ENCODE peak calls at places on chromosomes 11 and 22, in seven cellular contexts. M is K562, Y is HCT116, V is H1, E is SK-N-SH, R is HepG2, X is GM12878. J is an unnamed sample.

GRCh38 chr22:19915287-19915954 is 26.2 kb upstream of the COMT start:
- DNase-seq in E (no peak), R (no peak), V (no peak), Y (no peak), X (no peak), M (no peak), J (no peak)

GRCh38 chr11:46391578-46392420 is at the start of gene CHRM4:
- DNase-seq in V (no peak), R (peak; percentile 24), Y (no peak), E (peak; percentile 94), X (no peak), M (peak; percentile 90), J (peak; percentile 74)

GRCh38 chr11:130103296-130103814 is 33.7 kb downstream of the APLP2 start:
- DNase-seq in E (peak; percentile 35), R (no peak), X (no peak), Y (no peak), V (no peak), M (peak; percentile 35), J (no peak)

GRCh38 chr22:31926969-31927368 is 17.4 kb upstream of the YWHAH start:
- DNase-seq in R (no peak), V (no peak), Y (no peak), E (peak; percentile 81), X (no peak), M (no peak), J (peak; percentile 35)

GRCh38 chr11:122173587-122173986 is 57.6 kb upstream of the BLID start:
- DNase-seq in X (no peak), Y (no peak), E (no peak), M (no peak), R (no peak), V (no peak), J (no peak)

GRCh38 chr11:19868281-19868821 is 155.7 kb downstream of the NAV2 start:
- DNase-seq in V (no peak), M (no peak), R (no peak), Y (no peak), X (no peak), E (peak; percentile 31), J (no peak)

GRCh38 chr11:65041206-65042035 is at the start of gene SAC3D1:
- DNase-seq in R (no peak), V (no peak), X (no peak), Y (peak; percentile 19), E (peak; percentile 89), M (peak; percentile 71), J (peak; percentile 82)

GRCh38 chr11:112485280-112485679 is 224.6 kb upstream of the PLET1 start:
- DNase-seq in R (no peak), E (no peak), V (no peak), X (no peak), Y (no peak), M (no peak), J (no peak)

GRCh38 chr11:17790453-17790852 is 55.9 kb downstream of the KCNC1 start:
- DNase-seq in M (no peak), X (no peak), R (no peak), Y (no peak), E (no peak), V (no peak), J (no peak)

GRCh38 chr11:92107331-92107730 is 117.3 kb upstream of the FAT3 start:
- DNase-seq in E (no peak), X (no peak), M (no peak), V (no peak), Y (no peak), R (no peak), J (no peak)

GRCh38 chr11:42996742-42997307 is 315.0 kb upstream of the API5 start:
- DNase-seq in Y (no peak), E (no peak), M (no peak), R (no peak), X (no peak), V (no peak), J (no peak)

GRCh38 chr11:28842716-28843115 is 734.5 kb downstream of the METTL15 start:
- DNase-seq in M (no peak), Y (no peak), V (no peak), R (no peak), E (no peak), X (no peak), J (no peak)

GRCh38 chr11:35364101-35364780 is 55.1 kb downstream of the SLC1A2 start:
- DNase-seq in V (no peak), E (no peak), X (no peak), M (no peak), R (no peak), Y (peak; percentile 29), J (no peak)

GRCh38 chr22:45743687-45744086 is 72.1 kb downstream of the ATXN10 start:
- DNase-seq in M (no peak), Y (no peak), E (no peak), R (peak; percentile 16), X (no peak), V (no peak), J (peak; percentile 85)

GRCh38 chr22:45735273-45735672 is 63.6 kb downstream of the ATXN10 start:
- DNase-seq in V (no peak), X (no peak), E (no peak), R (no peak), Y (no peak), M (no peak), J (no peak)

GRCh38 chr22:45742866-45743450 is 71.3 kb downstream of the ATXN10 start:
- DNase-seq in X (no peak), Y (no peak), R (peak; percentile 96), E (no peak), V (no peak), M (peak; percentile 2), J (no peak)

GRCh38 chr22:45740236-45740635 is 68.6 kb downstream of the ATXN10 start:
- DNase-seq in E (no peak), X (no peak), M (no peak), V (no peak), R (no peak), Y (no peak), J (no peak)

DNA sequence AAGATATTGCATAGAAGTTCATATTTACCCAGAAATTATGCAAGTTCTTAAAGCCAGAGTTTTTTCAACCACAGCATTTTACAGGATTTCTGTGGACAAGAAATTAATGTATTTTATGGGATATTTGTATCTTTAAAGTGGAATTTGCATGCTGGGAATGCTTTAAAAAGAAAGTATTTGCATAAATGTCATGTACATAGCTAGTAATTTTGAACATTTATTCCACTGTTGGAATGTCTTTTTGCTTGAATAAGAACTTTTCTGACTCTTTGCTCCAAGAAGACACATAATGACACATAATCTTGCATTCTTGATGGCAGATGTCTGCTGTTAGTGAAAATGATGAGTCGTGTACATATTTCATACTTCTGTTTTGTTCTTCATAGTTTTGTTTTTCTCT is 66.6 kb downstream of the ATXN10 start:
- DNase-seq in R (no peak), E (no peak), V (no peak), M (no peak), Y (no peak), X (no peak), J (no peak)
- TF ChIP-seq JUND in R (no peak), E (peak; percentile 20), V (no peak), M (no peak), Y (no peak), X (no peak), J (no peak)

DNA sequence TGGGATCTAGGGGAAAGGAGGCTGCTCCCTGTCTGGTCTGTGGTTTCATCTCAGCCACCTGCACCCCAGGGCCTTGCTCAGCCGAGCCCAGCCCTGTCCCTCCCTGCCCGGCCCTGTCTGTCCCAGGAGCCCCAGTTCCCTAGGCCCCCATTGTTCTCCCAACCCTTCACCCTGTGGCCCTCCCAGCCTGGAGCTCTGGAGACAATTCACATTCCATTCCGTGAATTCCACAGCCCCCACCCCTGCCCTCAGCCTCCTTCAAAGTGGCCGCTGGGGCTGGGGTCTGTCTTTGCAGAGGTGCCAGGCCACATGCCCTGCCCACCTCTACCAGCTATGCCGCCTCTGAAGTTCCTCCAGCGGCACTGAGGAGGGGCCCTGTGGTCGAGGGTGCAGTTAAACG is 77.9 kb upstream of the WNT11 start:
- DNase-seq in V (no peak), E (no peak), Y (no peak), X (no peak), R (no peak), M (no peak), J (no peak)
- TF ChIP-seq JUND in V (no peak), E (no peak), Y (no peak), X (no peak), R (no peak), M (no peak), J (no peak)

DNA sequence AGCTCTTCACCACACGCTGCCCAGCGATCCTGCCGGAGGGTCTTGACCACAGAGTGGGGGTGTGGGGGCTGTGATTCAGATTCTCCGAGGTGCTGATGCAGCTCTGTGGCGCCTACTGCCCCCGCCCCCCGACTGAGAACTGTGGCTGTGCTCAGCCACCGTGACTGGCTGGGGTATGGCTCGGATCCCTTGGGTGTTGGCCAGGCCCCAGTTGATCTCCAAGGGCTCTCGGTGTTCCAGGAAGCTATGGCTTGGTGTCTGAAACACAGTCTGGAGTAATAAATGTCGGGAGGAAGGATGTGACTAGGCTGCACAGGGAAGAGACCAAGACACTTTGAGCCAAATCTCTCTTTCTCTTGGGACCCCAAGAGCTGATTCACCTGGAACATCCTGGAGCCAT is 60.5 kb upstream of the RASD2 start:
- DNase-seq in X (no peak), M (no peak), E (no peak), V (no peak), Y (no peak), R (no peak), J (no peak)
- TF ChIP-seq JUND in X (no peak), M (no peak), E (no peak), V (no peak), Y (no peak), R (no peak), J (no peak)

GRCh38 chr22:40769761-40770160 is 49.4 kb downstream of the SLC25A17 start:
- DNase-seq in Y (no peak), X (no peak), R (no peak), V (no peak), E (no peak), M (no peak), J (no peak)

GRCh38 chr22:40768187-40768586 is 51.0 kb downstream of the SLC25A17 start:
- DNase-seq in V (no peak), M (no peak), Y (no peak), X (no peak), R (no peak), E (no peak), J (no peak)

GRCh38 chr22:40766956-40767355 is 52.2 kb downstream of the SLC25A17 start:
- DNase-seq in M (no peak), V (no peak), X (no peak), R (no peak), E (no peak), Y (no peak), J (no peak)

GRCh38 chr22:40759294-40759840 is 59.8 kb downstream of the SLC25A17 start:
- DNase-seq in E (no peak), Y (no peak), X (no peak), V (no peak), R (no peak), M (no peak), J (no peak)

DNA sequence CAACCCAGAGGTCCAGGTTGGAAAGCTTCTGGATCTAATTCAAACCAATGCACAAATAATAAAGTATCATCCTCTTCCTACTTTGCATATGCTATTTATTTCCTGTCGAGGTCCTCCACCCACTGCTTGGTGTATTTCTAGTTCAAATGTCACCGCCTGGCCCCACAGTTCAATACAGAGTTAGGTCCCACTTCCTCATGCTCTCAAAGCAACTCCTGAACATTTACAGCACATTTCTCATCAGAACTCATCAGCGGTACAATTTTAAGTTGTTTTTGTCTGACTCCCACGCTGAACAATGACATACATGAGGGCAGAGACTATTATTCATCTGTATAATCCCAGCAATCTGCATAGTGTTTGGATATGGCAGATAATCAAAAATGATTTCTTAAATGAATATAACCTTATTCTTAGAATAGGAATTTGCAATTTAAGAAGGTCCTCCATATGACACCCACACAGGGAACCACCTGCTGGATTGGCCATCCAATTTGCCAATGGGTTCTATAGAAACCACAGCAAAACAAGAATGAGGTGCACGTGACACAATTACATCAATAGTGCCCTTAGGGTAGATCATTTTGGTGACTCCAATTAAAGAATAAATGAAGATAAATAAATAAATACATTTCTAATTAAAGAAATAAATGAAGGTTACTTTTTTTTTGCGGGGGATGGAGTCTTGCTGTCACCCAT is 54.3 kb downstream of the SLC25A17 start:
- DNase-seq in X (peak; percentile 31), V (no peak), M (no peak), R (no peak), E (no peak), Y (no peak), J (no peak)
- TF ChIP-seq JUND in X (no peak), V (no peak), M (no peak), R (no peak), E (no peak), Y (no peak), J (no peak)

J was measured in T47D.